ENCODE peak calls at places on chromosomes 4 and X, in four cellular contexts. One of them, this sample, is unnamed.

GRCh38 chr4:98663226-98664006 is 5.0 kb upstream of the TSPAN5 start:
- DNase-seq in GM10248: peak
- DNase-seq in cardiac fibroblast: no peak
- DNase-seq in upper lobe of right lung: no peak
- DNase-seq in this sample: no peak

GRCh38 chrX:19758536-19758935 is 128.9 kb downstream of the SH3KBP1 start:
- DNase-seq in upper lobe of right lung: no peak
- DNase-seq in GM10248: no peak
- DNase-seq in cardiac fibroblast: no peak
- DNase-seq in this sample: no peak

GRCh38 chr4:132071815-132072214 is 1077.3 kb upstream of the PCDH10 start:
- DNase-seq in cardiac fibroblast: peak
- DNase-seq in GM10248: no peak
- DNase-seq in upper lobe of right lung: no peak
- DNase-seq in this sample: no peak

GRCh38 chr4:144650311-144650820 is 4.4 kb downstream of the HHIP start:
- DNase-seq in cardiac fibroblast: no peak
- DNase-seq in GM10248: no peak
- DNase-seq in upper lobe of right lung: no peak
- DNase-seq in this sample: no peak

GRCh38 chr4:138405439-138405838 is 163.3 kb upstream of the SLC7A11 start:
- DNase-seq in GM10248: peak
- DNase-seq in cardiac fibroblast: no peak
- DNase-seq in upper lobe of right lung: no peak
- DNase-seq in this sample: no peak

GRCh38 chr4:86891785-86892638 is at the start of gene C4orf36:
- DNase-seq in GM10248: peak
- DNase-seq in cardiac fibroblast: peak
- DNase-seq in upper lobe of right lung: peak
- DNase-seq in this sample: peak

GRCh38 chr4:81723044-81723884 is 251.6 kb upstream of the RASGEF1B start:
- DNase-seq in upper lobe of right lung: no peak
- DNase-seq in cardiac fibroblast: no peak
- DNase-seq in GM10248: no peak
- DNase-seq in this sample: no peak

GRCh38 chr4:111943796-111944203 is 201.5 kb upstream of the FAM241A start:
- DNase-seq in upper lobe of right lung: peak
- DNase-seq in GM10248: peak
- DNase-seq in cardiac fibroblast: peak
- DNase-seq in this sample: no peak

GRCh38 chr4:144591401-144591800 is 54.6 kb upstream of the HHIP start:
- DNase-seq in upper lobe of right lung: no peak
- DNase-seq in cardiac fibroblast: peak
- DNase-seq in GM10248: no peak
- DNase-seq in this sample: no peak

GRCh38 chr4:8029689-8030088 is 90.0 kb upstream of the AFAP1 start:
- DNase-seq in upper lobe of right lung: no peak
- DNase-seq in cardiac fibroblast: no peak
- DNase-seq in GM10248: no peak
- DNase-seq in this sample: peak

GRCh38 chr4:97493815-97494518 is 649.3 kb downstream of the STPG2 start:
- DNase-seq in upper lobe of right lung: no peak
- DNase-seq in cardiac fibroblast: no peak
- DNase-seq in GM10248: no peak
- DNase-seq in this sample: no peak

GRCh38 chrX:397575-397974 is 10.9 kb upstream of the PPP2R3B start:
- DNase-seq in upper lobe of right lung: no peak
- DNase-seq in cardiac fibroblast: peak
- DNase-seq in GM10248: no peak
- DNase-seq in this sample: no peak

GRCh38 chr4:101693842-101694398 is 96.6 kb upstream of the BANK1 start:
- DNase-seq in GM10248: peak
- DNase-seq in cardiac fibroblast: no peak
- DNase-seq in upper lobe of right lung: no peak
- DNase-seq in this sample: peak

GRCh38 chr4:108166441-108167315 is 2.1 kb downstream of the LEF1 start:
- DNase-seq in GM10248: peak
- DNase-seq in cardiac fibroblast: no peak
- DNase-seq in upper lobe of right lung: no peak
- DNase-seq in this sample: no peak

GRCh38 chrX:39969099-39969825 is 128.5 kb downstream of the BCOR start:
- DNase-seq in GM10248: no peak
- DNase-seq in upper lobe of right lung: no peak
- DNase-seq in cardiac fibroblast: no peak
- DNase-seq in this sample: no peak

GRCh38 chr4:161208564-161208963 is 955.2 kb downstream of the FSTL5 start:
- DNase-seq in upper lobe of right lung: no peak
- DNase-seq in cardiac fibroblast: no peak
- DNase-seq in GM10248: no peak
- DNase-seq in this sample: no peak

GRCh38 chr4:118732591-118733330 is 47.6 kb downstream of the METTL14 start:
- DNase-seq in GM10248: no peak
- DNase-seq in cardiac fibroblast: peak
- DNase-seq in upper lobe of right lung: no peak
- DNase-seq in this sample: no peak

GRCh38 chr4:1169691-1170096 is 2.7 kb downstream of the SPON2 start:
- DNase-seq in GM10248: peak
- DNase-seq in upper lobe of right lung: no peak
- DNase-seq in cardiac fibroblast: no peak
- DNase-seq in this sample: peak

GRCh38 chrX:118058924-118059323 is 57.7 kb downstream of the KLHL13 start:
- DNase-seq in cardiac fibroblast: no peak
- DNase-seq in upper lobe of right lung: no peak
- DNase-seq in GM10248: no peak
- DNase-seq in this sample: no peak

GRCh38 chr4:70041652-70042286 is 8.5 kb upstream of the HTN1 start:
- DNase-seq in cardiac fibroblast: no peak
- DNase-seq in upper lobe of right lung: no peak
- DNase-seq in GM10248: no peak
- DNase-seq in this sample: no peak

GRCh38 chr4:85491527-85491926 is 16.6 kb downstream of the ARHGAP24 start:
- DNase-seq in GM10248: no peak
- DNase-seq in upper lobe of right lung: no peak
- DNase-seq in cardiac fibroblast: no peak
- DNase-seq in this sample: no peak

GRCh38 chr4:20087512-20087911 is 164.2 kb upstream of the SLIT2 start:
- DNase-seq in upper lobe of right lung: no peak
- DNase-seq in GM10248: no peak
- DNase-seq in cardiac fibroblast: no peak
- DNase-seq in this sample: no peak

GRCh38 chr4:83356899-83357661 is 22.4 kb upstream of the HPSE start:
- DNase-seq in cardiac fibroblast: peak
- DNase-seq in GM10248: no peak
- DNase-seq in upper lobe of right lung: no peak
- DNase-seq in this sample: no peak

GRCh38 chrX:78111140-78111931 is 7.3 kb downstream of the PGK1 start:
- DNase-seq in upper lobe of right lung: no peak
- DNase-seq in GM10248: no peak
- DNase-seq in cardiac fibroblast: no peak
- DNase-seq in this sample: no peak

GRCh38 chr4:89283975-89284556 is 23.5 kb downstream of the GPRIN3 start:
- DNase-seq in GM10248: no peak
- DNase-seq in upper lobe of right lung: no peak
- DNase-seq in cardiac fibroblast: no peak
- DNase-seq in this sample: no peak

GRCh38 chrX:1164322-1165288 is 47.8 kb downstream of the CRLF2 start:
- DNase-seq in upper lobe of right lung: peak
- DNase-seq in GM10248: peak
- DNase-seq in cardiac fibroblast: no peak
- DNase-seq in this sample: no peak

GRCh38 chr4:80171251-80171650 is 26.1 kb upstream of the PRDM8 start:
- DNase-seq in cardiac fibroblast: peak
- DNase-seq in upper lobe of right lung: no peak
- DNase-seq in GM10248: no peak
- DNase-seq in this sample: no peak

GRCh38 chr4:7395635-7396034 is 39.1 kb downstream of the PSAPL1 start:
- DNase-seq in upper lobe of right lung: no peak
- DNase-seq in cardiac fibroblast: no peak
- DNase-seq in GM10248: no peak
- DNase-seq in this sample: peak

GRCh38 chr4:105895324-105895608 is at the start of gene NPNT:
- DNase-seq in GM10248: peak
- DNase-seq in upper lobe of right lung: no peak
- DNase-seq in cardiac fibroblast: no peak
- DNase-seq in this sample: no peak

GRCh38 chr4:126364290-126364978 is 1049.7 kb downstream of the FAT4 start:
- DNase-seq in GM10248: no peak
- DNase-seq in upper lobe of right lung: no peak
- DNase-seq in cardiac fibroblast: peak
- DNase-seq in this sample: no peak

GRCh38 chrX:11532291-11533075 is 133.2 kb downstream of the ARHGAP6 start:
- DNase-seq in GM10248: no peak
- DNase-seq in cardiac fibroblast: peak
- DNase-seq in upper lobe of right lung: no peak
- DNase-seq in this sample: no peak

DNA sequence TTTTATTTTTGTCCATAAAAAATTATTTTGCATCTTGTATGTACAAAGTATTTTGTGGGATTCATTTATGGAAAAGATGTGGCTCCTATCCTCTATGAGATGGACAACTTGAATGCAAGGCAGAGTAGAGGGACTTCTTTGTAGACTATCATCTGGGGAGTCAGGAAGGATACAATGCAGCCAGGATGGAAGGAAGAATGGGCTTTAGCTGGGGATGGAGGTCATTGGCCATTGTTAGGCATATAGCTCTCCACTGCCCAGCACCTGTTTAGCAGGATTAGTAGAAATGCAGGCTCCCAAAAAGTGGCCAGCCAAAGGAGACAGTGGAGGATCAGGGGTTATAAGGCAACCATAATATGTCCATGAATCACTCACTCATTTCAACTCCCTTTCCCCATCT is 5.1 kb upstream of the TLL1 start:
- DNase-seq in GM10248: no peak
- DNase-seq in upper lobe of right lung: no peak
- DNase-seq in cardiac fibroblast: no peak
- DNase-seq in this sample: no peak
- TF ChIP-seq CTCF in GM10248: no peak
- TF ChIP-seq CTCF in upper lobe of right lung: no peak
- TF ChIP-seq CTCF in cardiac fibroblast: no peak
- TF ChIP-seq CTCF in this sample: no peak

GRCh38 chrX:68719904-68720614 is 72.6 kb downstream of the STARD8 start:
- DNase-seq in cardiac fibroblast: no peak
- DNase-seq in upper lobe of right lung: no peak
- DNase-seq in GM10248: no peak
- DNase-seq in this sample: no peak
- TF ChIP-seq CTCF in cardiac fibroblast: peak
- TF ChIP-seq CTCF in upper lobe of right lung: no peak
- TF ChIP-seq CTCF in GM10248: no peak
- TF ChIP-seq CTCF in this sample: no peak

GRCh38 chr4:13248621-13249298 is 235.4 kb downstream of the RAB28 start:
- DNase-seq in GM10248: no peak
- DNase-seq in upper lobe of right lung: no peak
- DNase-seq in cardiac fibroblast: peak
- DNase-seq in this sample: no peak
- TF ChIP-seq CTCF in GM10248: no peak
- TF ChIP-seq CTCF in upper lobe of right lung: no peak
- TF ChIP-seq CTCF in cardiac fibroblast: peak
- TF ChIP-seq CTCF in this sample: peak

DNA sequence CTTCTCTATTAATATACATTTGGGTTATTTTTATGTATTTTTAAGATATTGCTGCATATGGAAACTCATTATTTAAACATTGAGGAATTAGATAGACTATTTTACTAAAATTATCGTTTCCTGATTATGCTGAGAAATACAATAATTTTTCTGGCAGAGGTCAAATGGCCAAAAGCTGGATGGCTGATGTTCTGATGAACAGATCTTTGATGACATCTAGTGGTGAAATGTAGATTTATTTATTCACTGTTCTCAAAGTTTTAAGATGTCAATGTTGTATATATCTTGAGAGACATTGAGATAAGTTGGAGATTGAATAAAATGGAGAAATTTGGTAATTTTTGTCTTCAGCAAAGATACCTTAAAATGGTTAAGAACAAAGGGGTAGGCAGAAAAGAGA is 96.2 kb downstream of the UGT8 start:
- DNase-seq in cardiac fibroblast: peak
- DNase-seq in upper lobe of right lung: no peak
- DNase-seq in GM10248: peak
- DNase-seq in this sample: no peak
- TF ChIP-seq CTCF in cardiac fibroblast: peak
- TF ChIP-seq CTCF in upper lobe of right lung: peak
- TF ChIP-seq CTCF in GM10248: peak
- TF ChIP-seq CTCF in this sample: peak

DNA sequence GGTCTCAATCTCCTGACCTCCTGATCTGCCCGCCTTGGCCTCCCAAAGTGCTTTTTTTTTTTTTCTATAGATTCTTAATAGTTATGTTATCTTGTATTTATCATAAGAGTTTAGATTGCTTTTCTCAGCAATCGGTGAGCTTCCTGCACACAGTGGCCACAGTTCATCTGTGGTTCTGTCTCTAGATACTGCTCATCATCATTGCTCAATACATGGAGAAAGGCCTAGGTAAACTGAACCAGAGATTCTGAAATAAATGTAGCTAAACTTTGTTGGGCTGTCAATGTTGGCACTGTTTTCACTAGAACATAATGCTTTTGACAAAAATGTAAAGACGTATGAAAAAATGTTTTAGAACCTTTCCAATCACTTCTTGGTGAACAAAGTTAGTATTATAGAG is 50.1 kb upstream of the LIMCH1 start:
- DNase-seq in GM10248: no peak
- DNase-seq in cardiac fibroblast: no peak
- DNase-seq in upper lobe of right lung: no peak
- DNase-seq in this sample: no peak
- TF ChIP-seq CTCF in GM10248: no peak
- TF ChIP-seq CTCF in cardiac fibroblast: no peak
- TF ChIP-seq CTCF in upper lobe of right lung: no peak
- TF ChIP-seq CTCF in this sample: no peak

GRCh38 chr4:151238477-151238876 is 38.5 kb upstream of the PRSS48 start:
- DNase-seq in cardiac fibroblast: peak
- DNase-seq in upper lobe of right lung: no peak
- DNase-seq in GM10248: no peak
- DNase-seq in this sample: no peak
- TF ChIP-seq CTCF in cardiac fibroblast: no peak
- TF ChIP-seq CTCF in upper lobe of right lung: peak
- TF ChIP-seq CTCF in GM10248: no peak
- TF ChIP-seq CTCF in this sample: peak